ENCODE peak calls at places on chromosomes 13 and 19, in eight cellular contexts. N is EH; G is GM12892; A is SHP77; F is activated naive CD8-positive, alpha-beta T cell treated with anti-CD3 and anti-CD28 coated beads, Interleukin-2, amount 50 U/mL, for 24 hours; K is NCI-H2171 treated with DMSO at 0.1 percent for 48 hours; S is psoas muscle; B is left lung. Y is an unnamed sample.
A peak's percentile ranks its signal among the peaks of the same experiment; 100 is the strongest.

GRCh38 chr13:101092985-101093384 is 323.3 kb downstream of the NALCN start:
- DNase-seq in A (no peak), K (no peak), N (no peak), S (no peak), F (no peak), B (no peak), G (no peak), Y (no peak)

GRCh38 chr13:44989941-44990340 is 603 bp downstream of the GPALPP1 start:
- DNase-seq in N (peak; percentile 6), A (no peak), F (no peak), G (no peak), S (no peak), B (no peak), K (no peak), Y (peak; percentile 6)

GRCh38 chr13:98221234-98221633 is 44.2 kb upstream of the RNF113B start:
- DNase-seq in G (no peak), F (no peak), B (no peak), N (no peak), S (no peak), K (no peak), A (no peak), Y (peak; percentile 19)

GRCh38 chr13:70366720-70367119 is 258.5 kb upstream of the KLHL1 start:
- DNase-seq in K (no peak), S (no peak), G (no peak), N (no peak), A (no peak), F (no peak), B (no peak), Y (no peak)

GRCh38 chr13:59318320-59318930 is 845.3 kb downstream of the DIAPH3 start:
- DNase-seq in A (peak; percentile 25), G (no peak), N (peak; percentile 61), F (peak; percentile 60), K (peak; percentile 66), B (no peak), S (peak; percentile 64), Y (peak; percentile 77)

GRCh38 chr19:47436712-47437401 is 17.5 kb upstream of the MEIS3 start:
- DNase-seq in G (peak; percentile 72), A (peak; percentile 63), K (peak; percentile 72), F (peak; percentile 85), N (peak; percentile 63), S (peak; percentile 87), B (peak; percentile 92), Y (peak; percentile 70)

GRCh38 chr19:34662919-34663318 is 14.0 kb downstream of the SCGB2B2 start:
- DNase-seq in N (peak; percentile 19), S (no peak), G (no peak), B (no peak), K (peak; percentile 65), A (peak; percentile 63), F (no peak), Y (peak; percentile 17)

GRCh38 chr13:77988355-77988754 is 69.7 kb upstream of the EDNRB start:
- DNase-seq in S (no peak), B (no peak), G (no peak), F (no peak), N (no peak), K (no peak), A (no peak), Y (peak; percentile 8)

GRCh38 chr19:7744871-7745270 is 2.5 kb downstream of the CD209 start:
- DNase-seq in N (no peak), G (no peak), S (no peak), F (no peak), K (no peak), B (no peak), A (no peak), Y (no peak)

GRCh38 chr19:33613601-33614000 is 8.2 kb upstream of the CHST8 start:
- DNase-seq in N (no peak), A (no peak), G (no peak), K (peak; percentile 14), F (no peak), S (no peak), B (no peak), Y (no peak)

GRCh38 chr13:39542361-39542760 is 60.6 kb downstream of the LHFPL6 start:
- DNase-seq in F (no peak), K (no peak), N (no peak), S (no peak), A (no peak), B (no peak), G (no peak), Y (no peak)

GRCh38 chr13:113367020-113367560 is 3.2 kb upstream of the GRTP1 start:
- DNase-seq in S (no peak), A (no peak), N (no peak), F (no peak), K (no peak), B (no peak), G (no peak), Y (no peak)

GRCh38 chr13:73667756-73668155 is 466.4 kb downstream of the KLF12 start:
- DNase-seq in K (no peak), N (no peak), S (no peak), A (no peak), B (no peak), G (no peak), F (no peak), Y (no peak)

Y was measured in cardiac muscle cell.